ENCODE peak calls at places on chromosomes 7 and 10, in eight cellular contexts. One of them, this sample, is unnamed.

GRCh38 chr10:21523557-21524008 is 1.9 kb downstream of the SKIDA1 start:
- DNase-seq in heart right ventricle: no peak
- DNase-seq in suprapubic skin: no peak
- DNase-seq in GM23338: no peak
- DNase-seq in HCT116: no peak
- DNase-seq in A549: no peak
- DNase-seq in tibial artery: no peak
- DNase-seq in retinal pigment epithelial cell: no peak
- DNase-seq in this sample: no peak

GRCh38 chr7:123492485-123492884 is 41.9 kb downstream of the IQUB start:
- DNase-seq in A549: no peak
- DNase-seq in GM23338: peak
- DNase-seq in suprapubic skin: no peak
- DNase-seq in HCT116: no peak
- DNase-seq in tibial artery: no peak
- DNase-seq in heart right ventricle: no peak
- DNase-seq in retinal pigment epithelial cell: no peak
- DNase-seq in this sample: no peak

GRCh38 chr10:70694410-70695179 is 22.3 kb downstream of the ADAMTS14 start:
- DNase-seq in heart right ventricle: no peak
- DNase-seq in HCT116: no peak
- DNase-seq in suprapubic skin: no peak
- DNase-seq in GM23338: no peak
- DNase-seq in retinal pigment epithelial cell: no peak
- DNase-seq in tibial artery: no peak
- DNase-seq in A549: no peak
- DNase-seq in this sample: peak

GRCh38 chr7:50603288-50603687 is 38.1 kb upstream of the DDC start:
- DNase-seq in A549: no peak
- DNase-seq in heart right ventricle: no peak
- DNase-seq in HCT116: no peak
- DNase-seq in tibial artery: no peak
- DNase-seq in suprapubic skin: no peak
- DNase-seq in GM23338: no peak
- DNase-seq in retinal pigment epithelial cell: no peak
- DNase-seq in this sample: no peak

GRCh38 chr10:131841669-131842139 is 59.1 kb upstream of the PPP2R2D start:
- DNase-seq in tibial artery: peak
- DNase-seq in retinal pigment epithelial cell: no peak
- DNase-seq in GM23338: no peak
- DNase-seq in A549: no peak
- DNase-seq in HCT116: no peak
- DNase-seq in heart right ventricle: no peak
- DNase-seq in suprapubic skin: peak
- DNase-seq in this sample: no peak

GRCh38 chr7:27897441-27897847 is 157.5 kb downstream of the TAX1BP1 start:
- DNase-seq in suprapubic skin: no peak
- DNase-seq in A549: no peak
- DNase-seq in tibial artery: no peak
- DNase-seq in heart right ventricle: no peak
- DNase-seq in GM23338: no peak
- DNase-seq in HCT116: no peak
- DNase-seq in retinal pigment epithelial cell: no peak
- DNase-seq in this sample: no peak

GRCh38 chr7:71937840-71938371 is 474.2 kb downstream of the CALN1 start:
- DNase-seq in suprapubic skin: no peak
- DNase-seq in heart right ventricle: no peak
- DNase-seq in A549: no peak
- DNase-seq in GM23338: no peak
- DNase-seq in tibial artery: no peak
- DNase-seq in HCT116: no peak
- DNase-seq in retinal pigment epithelial cell: no peak
- DNase-seq in this sample: no peak

GRCh38 chr7:154450434-154450833 is 398.2 kb downstream of the DPP6 start:
- DNase-seq in heart right ventricle: no peak
- DNase-seq in suprapubic skin: no peak
- DNase-seq in tibial artery: no peak
- DNase-seq in A549: no peak
- DNase-seq in retinal pigment epithelial cell: no peak
- DNase-seq in HCT116: no peak
- DNase-seq in GM23338: no peak
- DNase-seq in this sample: no peak

GRCh38 chr7:142477079-142477651 is 219.3 kb upstream of the PRSS58 start:
- DNase-seq in heart right ventricle: no peak
- DNase-seq in suprapubic skin: no peak
- DNase-seq in retinal pigment epithelial cell: no peak
- DNase-seq in A549: no peak
- DNase-seq in HCT116: no peak
- DNase-seq in GM23338: no peak
- DNase-seq in tibial artery: no peak
- DNase-seq in this sample: no peak

GRCh38 chr7:116753130-116753529 is 81.1 kb downstream of the MET start:
- DNase-seq in A549: no peak
- DNase-seq in GM23338: no peak
- DNase-seq in HCT116: no peak
- DNase-seq in tibial artery: no peak
- DNase-seq in suprapubic skin: no peak
- DNase-seq in heart right ventricle: no peak
- DNase-seq in retinal pigment epithelial cell: no peak
- DNase-seq in this sample: no peak

GRCh38 chr7:994592-995308 is 11.8 kb downstream of the CYP2W1 start:
- DNase-seq in heart right ventricle: no peak
- DNase-seq in tibial artery: no peak
- DNase-seq in GM23338: no peak
- DNase-seq in suprapubic skin: no peak
- DNase-seq in A549: no peak
- DNase-seq in retinal pigment epithelial cell: no peak
- DNase-seq in HCT116: no peak
- DNase-seq in this sample: no peak

GRCh38 chr7:117873933-117874530 is 791 bp upstream of the CTTNBP2 start:
- DNase-seq in suprapubic skin: no peak
- DNase-seq in tibial artery: no peak
- DNase-seq in GM23338: no peak
- DNase-seq in heart right ventricle: no peak
- DNase-seq in A549: no peak
- DNase-seq in HCT116: no peak
- DNase-seq in retinal pigment epithelial cell: no peak
- DNase-seq in this sample: no peak

GRCh38 chr7:37833818-37834146 is 14.6 kb upstream of the NME8 start:
- DNase-seq in tibial artery: no peak
- DNase-seq in A549: no peak
- DNase-seq in heart right ventricle: no peak
- DNase-seq in retinal pigment epithelial cell: no peak
- DNase-seq in GM23338: no peak
- DNase-seq in HCT116: no peak
- DNase-seq in suprapubic skin: no peak
- DNase-seq in this sample: no peak

GRCh38 chr10:110500515-110500905 is 2.8 kb downstream of the DUSP5 start:
- DNase-seq in tibial artery: no peak
- DNase-seq in HCT116: no peak
- DNase-seq in suprapubic skin: no peak
- DNase-seq in retinal pigment epithelial cell: no peak
- DNase-seq in GM23338: no peak
- DNase-seq in heart right ventricle: no peak
- DNase-seq in A549: no peak
- DNase-seq in this sample: no peak

GRCh38 chr10:110498087-110498981 is 627 bp downstream of the DUSP5 start:
- DNase-seq in HCT116: no peak
- DNase-seq in retinal pigment epithelial cell: no peak
- DNase-seq in tibial artery: peak
- DNase-seq in GM23338: peak
- DNase-seq in suprapubic skin: peak
- DNase-seq in A549: no peak
- DNase-seq in heart right ventricle: peak
- DNase-seq in this sample: no peak

GRCh38 chr10:110499796-110500514 is 2.2 kb downstream of the DUSP5 start:
- DNase-seq in heart right ventricle: no peak
- DNase-seq in tibial artery: no peak
- DNase-seq in GM23338: no peak
- DNase-seq in suprapubic skin: no peak
- DNase-seq in retinal pigment epithelial cell: no peak
- DNase-seq in A549: no peak
- DNase-seq in HCT116: no peak
- DNase-seq in this sample: no peak

GRCh38 chr10:110497438-110498086 is at the start of gene DUSP5:
- DNase-seq in heart right ventricle: peak
- DNase-seq in GM23338: peak
- DNase-seq in tibial artery: peak
- DNase-seq in suprapubic skin: peak
- DNase-seq in HCT116: peak
- DNase-seq in A549: peak
- DNase-seq in retinal pigment epithelial cell: no peak
- DNase-seq in this sample: no peak

DNA sequence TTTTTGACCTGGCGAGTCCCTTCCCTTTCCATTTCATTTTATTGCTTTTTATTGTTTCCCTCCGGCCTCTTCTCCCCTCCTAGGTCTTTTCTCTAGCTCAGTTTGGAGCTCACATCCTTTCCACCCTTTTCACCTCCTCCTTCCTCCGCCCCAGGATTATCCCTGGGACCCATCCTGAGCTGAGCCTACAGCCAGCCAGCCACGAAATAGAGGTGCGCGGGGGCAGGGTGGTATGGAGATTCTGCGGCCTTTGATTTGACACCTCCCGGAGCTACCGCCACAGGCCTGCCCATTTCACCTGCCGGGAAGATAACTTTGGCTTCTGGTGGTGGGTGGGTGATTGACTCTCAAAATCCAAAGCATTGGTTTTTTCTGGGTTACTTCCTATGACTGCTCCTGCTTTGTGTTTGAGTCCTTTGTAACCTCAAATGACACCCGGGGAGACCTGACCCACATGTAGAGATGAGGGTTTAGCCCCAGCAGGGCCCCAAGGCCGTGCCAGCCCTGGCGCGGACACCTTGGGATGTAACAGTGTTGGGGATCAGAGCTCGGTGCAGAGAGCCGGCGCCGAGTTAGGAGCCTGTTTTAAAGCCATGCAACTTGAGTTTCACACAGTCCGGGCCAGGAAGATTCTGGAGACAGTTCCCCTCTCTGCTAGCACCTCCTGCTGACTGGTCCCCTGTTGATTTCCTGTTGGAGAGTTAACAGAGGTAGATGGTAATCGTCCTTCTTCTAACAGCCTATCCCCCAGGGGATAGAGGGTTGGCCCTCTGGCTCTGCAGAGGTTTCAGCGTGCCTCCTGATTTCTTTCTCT is 1.5 kb downstream of the DUSP5 start:
- DNase-seq in tibial artery: no peak
- DNase-seq in retinal pigment epithelial cell: no peak
- DNase-seq in GM23338: peak
- DNase-seq in suprapubic skin: no peak
- DNase-seq in A549: no peak
- DNase-seq in heart right ventricle: no peak
- DNase-seq in HCT116: no peak
- DNase-seq in this sample: no peak
- TF ChIP-seq CTCF in tibial artery: no peak
- TF ChIP-seq CTCF in retinal pigment epithelial cell: peak
- TF ChIP-seq CTCF in GM23338: no peak
- TF ChIP-seq CTCF in suprapubic skin: no peak
- TF ChIP-seq CTCF in A549: peak
- TF ChIP-seq CTCF in heart right ventricle: peak
- TF ChIP-seq CTCF in HCT116: peak
- TF ChIP-seq CTCF in this sample: peak

GRCh38 chr10:16967000-16967865 is 150.0 kb upstream of the RSU1 start:
- DNase-seq in suprapubic skin: no peak
- DNase-seq in tibial artery: no peak
- DNase-seq in heart right ventricle: no peak
- DNase-seq in A549: no peak
- DNase-seq in HCT116: no peak
- DNase-seq in retinal pigment epithelial cell: no peak
- DNase-seq in GM23338: no peak
- DNase-seq in this sample: no peak

GRCh38 chr10:16965740-16966447 is 148.7 kb upstream of the RSU1 start:
- DNase-seq in retinal pigment epithelial cell: peak
- DNase-seq in suprapubic skin: no peak
- DNase-seq in HCT116: peak
- DNase-seq in GM23338: peak
- DNase-seq in tibial artery: no peak
- DNase-seq in heart right ventricle: no peak
- DNase-seq in A549: peak
- DNase-seq in this sample: peak

GRCh38 chr10:16967866-16968721 is 150.9 kb upstream of the RSU1 start:
- DNase-seq in retinal pigment epithelial cell: peak
- DNase-seq in A549: peak
- DNase-seq in heart right ventricle: peak
- DNase-seq in suprapubic skin: no peak
- DNase-seq in HCT116: peak
- DNase-seq in tibial artery: no peak
- DNase-seq in GM23338: peak
- DNase-seq in this sample: peak

GRCh38 chr10:16964571-16965241 is 147.5 kb upstream of the RSU1 start:
- DNase-seq in A549: no peak
- DNase-seq in retinal pigment epithelial cell: no peak
- DNase-seq in tibial artery: no peak
- DNase-seq in heart right ventricle: no peak
- DNase-seq in suprapubic skin: no peak
- DNase-seq in HCT116: no peak
- DNase-seq in GM23338: no peak
- DNase-seq in this sample: no peak

DNA sequence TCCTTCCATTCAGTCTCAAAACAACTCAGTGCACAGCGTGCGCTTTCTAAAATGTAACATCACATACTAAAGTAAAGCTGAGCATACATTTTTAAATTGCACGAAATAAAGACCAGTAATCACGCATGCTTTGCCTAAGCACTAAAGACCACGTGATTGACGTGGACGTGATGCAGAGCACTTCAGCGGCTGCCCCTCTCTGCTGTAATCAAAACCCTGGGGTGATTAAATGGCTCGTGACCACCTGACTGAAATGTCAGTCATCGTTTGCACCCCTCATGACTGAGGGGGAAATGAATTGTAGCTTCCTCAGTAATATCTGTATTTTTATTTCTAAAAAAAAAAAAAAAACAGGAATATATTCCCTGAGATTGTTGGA is 148.0 kb upstream of the RSU1 start:
- DNase-seq in A549: no peak
- DNase-seq in heart right ventricle: no peak
- DNase-seq in GM23338: no peak
- DNase-seq in retinal pigment epithelial cell: peak
- DNase-seq in HCT116: no peak
- DNase-seq in tibial artery: no peak
- DNase-seq in suprapubic skin: no peak
- DNase-seq in this sample: no peak
- H3K4me3 ChIP-seq in A549: no peak
- H3K4me3 ChIP-seq in heart right ventricle: no peak
- H3K4me3 ChIP-seq in GM23338: no peak
- H3K4me3 ChIP-seq in retinal pigment epithelial cell: no peak
- H3K4me3 ChIP-seq in HCT116: no peak
- H3K4me3 ChIP-seq in tibial artery: no peak
- H3K4me3 ChIP-seq in suprapubic skin: no peak
- H3K4me3 ChIP-seq in this sample: no peak

GRCh38 chr7:107130487-107131220 is 38.1 kb upstream of the HBP1 start:
- DNase-seq in GM23338: peak
- DNase-seq in A549: peak
- DNase-seq in retinal pigment epithelial cell: no peak
- DNase-seq in suprapubic skin: no peak
- DNase-seq in tibial artery: no peak
- DNase-seq in heart right ventricle: no peak
- DNase-seq in HCT116: no peak
- DNase-seq in this sample: no peak
- TF ChIP-seq CTCF in GM23338: peak
- TF ChIP-seq CTCF in A549: no peak
- TF ChIP-seq CTCF in retinal pigment epithelial cell: no peak
- TF ChIP-seq CTCF in suprapubic skin: no peak
- TF ChIP-seq CTCF in tibial artery: no peak
- TF ChIP-seq CTCF in heart right ventricle: no peak
- TF ChIP-seq CTCF in HCT116: peak
- TF ChIP-seq CTCF in this sample: peak

GRCh38 chr10:29946614-29946952 is 112.8 kb downstream of the JCAD start:
- DNase-seq in heart right ventricle: no peak
- DNase-seq in tibial artery: no peak
- DNase-seq in GM23338: no peak
- DNase-seq in A549: no peak
- DNase-seq in retinal pigment epithelial cell: no peak
- DNase-seq in suprapubic skin: no peak
- DNase-seq in HCT116: no peak
- DNase-seq in this sample: no peak
- H3K4me3 ChIP-seq in heart right ventricle: no peak
- H3K4me3 ChIP-seq in tibial artery: no peak
- H3K4me3 ChIP-seq in GM23338: no peak
- H3K4me3 ChIP-seq in A549: no peak
- H3K4me3 ChIP-seq in retinal pigment epithelial cell: no peak
- H3K4me3 ChIP-seq in suprapubic skin: no peak
- H3K4me3 ChIP-seq in HCT116: no peak
- H3K4me3 ChIP-seq in this sample: no peak